ENCODE peak calls at places on chromosome 3, in six cellular contexts. U is sigmoid colon, G is K562, L is transverse colon, F is ovary, Q is tibial nerve. O is an unnamed sample.

GRCh38 chr3:184687363-184688049 is 24.4 kb downstream of the MAGEF1 start:
- DNase-seq in U (peak), G (no peak), L (no peak), F (no peak), Q (peak), O (no peak)

GRCh38 chr3:15500107-15500724 is 21.3 kb downstream of the COLQ start:
- DNase-seq in U (no peak), G (no peak), L (no peak), F (no peak), Q (no peak), O (no peak)

GRCh38 chr3:197444793-197445403 is 110.9 kb downstream of the BDH1 start:
- DNase-seq in U (peak), G (no peak), L (no peak), F (no peak), Q (no peak), O (no peak)

GRCh38 chr3:48397767-48398681 is 26.0 kb downstream of the FBXW12 start:
- DNase-seq in U (no peak), G (peak), L (no peak), F (peak), Q (no peak), O (no peak)

GRCh38 chr3:31227152-31227581 is 305.6 kb upstream of the STT3B start:
- DNase-seq in U (no peak), G (no peak), L (no peak), F (no peak), Q (no peak), O (no peak)

GRCh38 chr3:173630849-173631248 is 233.3 kb downstream of the NLGN1 start:
- DNase-seq in U (no peak), G (no peak), L (no peak), F (no peak), Q (no peak), O (no peak)

GRCh38 chr3:30353711-30354467 is 252.5 kb upstream of the TGFBR2 start:
- DNase-seq in U (no peak), G (no peak), L (peak), F (no peak), Q (no peak), O (no peak)

GRCh38 chr3:125142418-125142778 is 70.2 kb downstream of the SLC12A8 start:
- DNase-seq in U (no peak), G (no peak), L (no peak), F (no peak), Q (no peak), O (no peak)

GRCh38 chr3:86702381-86702958 is 288.5 kb downstream of the VGLL3 start:
- DNase-seq in U (no peak), G (peak), L (no peak), F (no peak), Q (no peak), O (no peak)

GRCh38 chr3:185460719-185461350 is 38.0 kb downstream of the TMEM41A start:
- DNase-seq in U (no peak), G (peak), L (no peak), F (no peak), Q (no peak), O (no peak)

GRCh38 chr3:141313091-141313683 is 55.1 kb upstream of the ZBTB38 start:
- DNase-seq in U (no peak), G (peak), L (no peak), F (no peak), Q (no peak), O (no peak)

GRCh38 chr3:59812778-59813558 is 763.1 kb upstream of the CFAP20DC start:
- DNase-seq in U (no peak), G (no peak), L (no peak), F (no peak), Q (no peak), O (no peak)

GRCh38 chr3:59809016-59809415 is 759.2 kb upstream of the CFAP20DC start:
- DNase-seq in U (no peak), G (no peak), L (no peak), F (no peak), Q (no peak), O (no peak)

GRCh38 chr3:59812188-59812587 is 762.4 kb upstream of the CFAP20DC start:
- DNase-seq in U (no peak), G (no peak), L (no peak), F (no peak), Q (no peak), O (no peak)

GRCh38 chr3:59808431-59808830 is 758.6 kb upstream of the CFAP20DC start:
- DNase-seq in U (no peak), G (no peak), L (no peak), F (no peak), Q (no peak), O (no peak)

GRCh38 chr3:59809750-59810444 is 760.1 kb upstream of the CFAP20DC start:
- DNase-seq in U (no peak), G (no peak), L (no peak), F (no peak), Q (peak), O (no peak)
- H3K4me3 ChIP-seq in U (no peak), G (no peak), L (no peak), F (no peak), Q (no peak), O (no peak)

DNA sequence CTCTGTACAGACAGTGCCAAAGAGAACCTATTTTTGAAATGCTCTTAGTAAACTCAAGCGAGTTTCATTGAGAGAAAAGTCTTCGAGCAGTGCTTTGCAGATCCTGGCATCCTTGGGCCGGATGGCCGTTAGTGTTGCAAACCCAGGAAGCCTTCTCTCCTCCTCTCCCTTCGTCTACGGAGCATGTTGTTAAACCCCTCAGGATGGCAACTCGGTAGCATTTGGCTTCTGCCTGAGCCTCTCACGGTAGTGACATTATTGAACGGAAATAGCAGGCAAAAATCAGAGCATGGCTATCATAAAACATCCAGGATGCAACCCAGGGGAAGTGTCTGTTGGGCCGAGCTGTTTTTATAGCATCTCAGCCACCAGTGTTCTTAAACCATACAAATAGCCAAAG is 6.7 kb upstream of the SEC13 start:
- DNase-seq in U (no peak), G (no peak), L (no peak), F (no peak), Q (no peak), O (no peak)
- H3K27ac ChIP-seq in U (no peak), G (no peak), L (no peak), F (no peak), Q (no peak), O (no peak)

DNA sequence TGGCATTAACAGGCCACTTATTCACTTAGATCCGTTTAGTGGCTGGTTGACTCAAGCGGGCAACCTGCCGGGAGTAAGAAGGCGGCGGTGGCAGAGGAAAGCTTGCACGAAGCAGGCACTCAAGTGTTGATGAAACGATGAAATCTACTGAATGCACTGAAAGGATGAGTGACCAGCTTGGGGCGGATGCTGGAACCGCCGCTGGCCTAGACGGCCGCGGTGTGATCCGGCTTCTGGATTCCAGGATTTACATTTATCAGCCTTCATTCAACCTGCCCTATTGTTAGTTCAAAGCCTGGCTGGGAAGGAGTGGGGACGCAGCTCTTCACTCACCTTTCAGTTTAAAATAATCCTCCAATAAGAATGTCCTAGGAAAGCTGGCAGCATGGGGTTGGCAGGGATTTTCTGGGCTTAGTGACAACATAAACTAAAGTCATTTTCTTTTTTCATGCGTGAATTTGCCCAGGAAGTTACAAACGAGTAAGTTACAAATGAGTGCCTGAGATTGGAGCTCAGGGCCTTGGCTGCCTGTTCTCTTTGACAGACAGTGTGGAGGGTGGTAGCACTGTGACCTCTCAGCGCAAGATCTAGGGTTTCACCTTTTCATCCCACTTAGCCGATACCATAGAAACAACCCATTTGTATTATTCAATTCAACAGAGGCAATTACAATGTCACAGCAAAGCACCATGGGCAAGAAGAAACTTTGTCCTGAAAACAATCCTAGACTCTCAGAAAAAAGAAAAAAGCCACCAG is 1.1 kb upstream of the PLCH1 start:
- DNase-seq in U (no peak), G (peak), L (peak), F (no peak), Q (no peak), O (peak)
- TF ChIP-seq EP300 in U (no peak), G (no peak), L (no peak), F (no peak), Q (no peak), O (no peak)

GRCh38 chr3:43691120-43692002 is 623 bp downstream of the ABHD5 start:
- DNase-seq in U (peak), G (peak), L (peak), F (peak), Q (peak), O (peak)

GRCh38 chr3:43692085-43692484 is 1.3 kb downstream of the ABHD5 start:
- DNase-seq in U (no peak), G (no peak), L (no peak), F (no peak), Q (no peak), O (no peak)

GRCh38 chr3:43695443-43695842 is 4.7 kb downstream of the ABHD5 start:
- DNase-seq in U (no peak), G (no peak), L (no peak), F (no peak), Q (no peak), O (no peak)

GRCh38 chr3:43692971-43693370 is 2.2 kb downstream of the ABHD5 start:
- DNase-seq in U (no peak), G (no peak), L (no peak), F (no peak), Q (no peak), O (no peak)

GRCh38 chr3:43693594-43693993 is 2.9 kb downstream of the ABHD5 start:
- DNase-seq in U (no peak), G (no peak), L (no peak), F (no peak), Q (no peak), O (no peak)
- H3K4me3 ChIP-seq in U (no peak), G (peak), L (no peak), F (no peak), Q (no peak), O (no peak)

DNA sequence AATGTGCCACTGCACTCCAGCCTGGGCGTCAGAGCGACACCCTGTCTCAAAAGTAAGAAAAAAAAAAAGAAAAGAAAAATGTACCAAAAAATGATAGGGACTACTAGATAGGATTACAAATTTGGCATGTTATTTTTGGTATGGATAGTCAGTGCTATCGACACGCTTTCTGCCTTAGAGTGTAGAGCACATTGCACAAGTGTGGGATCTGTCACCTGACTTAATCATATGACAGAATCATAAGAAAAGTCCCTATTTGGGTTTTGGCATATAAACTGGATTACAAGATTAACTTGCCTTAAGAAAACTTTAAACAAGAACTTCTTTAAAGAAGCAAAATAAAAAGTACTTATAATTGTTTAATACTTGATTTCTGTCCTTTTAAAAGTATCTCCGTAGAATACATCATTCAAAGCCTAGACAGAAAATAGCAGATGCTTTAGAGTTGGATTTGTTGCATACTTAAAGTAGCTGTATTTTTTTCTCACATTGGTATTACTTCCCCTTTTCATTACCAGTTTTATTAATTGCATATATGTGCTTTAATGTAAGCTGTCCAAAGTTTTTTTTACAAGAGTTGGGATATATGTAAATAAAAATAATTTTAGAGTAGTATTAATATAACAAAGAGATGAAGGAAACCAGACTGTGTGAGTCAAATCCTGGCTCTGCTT is 7.8 kb downstream of the ATP6V1A start:
- DNase-seq in U (no peak), G (no peak), L (no peak), F (no peak), Q (peak), O (no peak)
- H3K27ac ChIP-seq in U (no peak), G (no peak), L (peak), F (no peak), Q (no peak), O (no peak)

GRCh38 chr3:120348981-120349818 is at the start of gene LRRC58:
- DNase-seq in U (peak), G (peak), L (peak), F (peak), Q (peak), O (peak)
- TF ChIP-seq EP300 in U (peak), G (no peak), L (no peak), F (no peak), Q (peak), O (no peak)

GRCh38 chr3:45145681-45146614 is at the start of gene CDCP1:
- DNase-seq in U (no peak), G (peak), L (peak), F (no peak), Q (no peak), O (peak)
- H3K4me3 ChIP-seq in U (peak), G (peak), L (peak), F (peak), Q (peak), O (peak)

DNA sequence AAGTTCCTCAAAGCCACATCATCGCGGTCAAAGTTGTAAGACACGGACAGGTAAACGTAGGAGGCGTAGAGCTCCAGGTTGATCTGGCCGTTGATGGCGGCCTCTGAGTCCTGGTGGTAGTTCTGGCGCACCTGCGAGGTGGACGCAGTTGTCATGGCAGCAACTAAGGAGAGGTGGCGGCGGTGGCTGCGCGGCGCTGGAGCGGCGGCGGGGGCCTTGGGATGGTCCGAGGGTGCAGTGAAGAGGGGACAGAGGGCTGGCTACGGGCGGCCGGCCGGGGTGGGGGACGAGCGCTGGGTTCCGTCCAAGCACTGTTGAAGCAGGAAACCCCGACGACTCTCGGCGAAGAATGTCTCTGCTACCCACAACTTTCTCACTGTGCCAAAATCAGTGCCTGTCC is 38.9 kb downstream of the RAB7A start:
- DNase-seq in U (no peak), G (no peak), L (no peak), F (no peak), Q (no peak), O (no peak)
- H3K27ac ChIP-seq in U (no peak), G (no peak), L (no peak), F (no peak), Q (no peak), O (no peak)

GRCh38 chr3:71593106-71593505 is 9.6 kb upstream of the FOXP1 start:
- DNase-seq in U (no peak), G (no peak), L (no peak), F (no peak), Q (no peak), O (no peak)
- TF ChIP-seq EP300 in U (no peak), G (no peak), L (no peak), F (no peak), Q (no peak), O (no peak)

GRCh38 chr3:150414989-150415388 is 6.9 kb downstream of the TSC22D2 start:
- DNase-seq in U (no peak), G (no peak), L (no peak), F (no peak), Q (no peak), O (no peak)

GRCh38 chr3:150412599-150413069 is 4.5 kb downstream of the TSC22D2 start:
- DNase-seq in U (no peak), G (no peak), L (no peak), F (no peak), Q (no peak), O (no peak)

GRCh38 chr3:150411106-150411460 is 3.0 kb downstream of the TSC22D2 start:
- DNase-seq in U (no peak), G (no peak), L (no peak), F (no peak), Q (no peak), O (no peak)

GRCh38 chr3:150411971-150412370 is 3.9 kb downstream of the TSC22D2 start:
- DNase-seq in U (no peak), G (no peak), L (no peak), F (no peak), Q (no peak), O (no peak)

DNA sequence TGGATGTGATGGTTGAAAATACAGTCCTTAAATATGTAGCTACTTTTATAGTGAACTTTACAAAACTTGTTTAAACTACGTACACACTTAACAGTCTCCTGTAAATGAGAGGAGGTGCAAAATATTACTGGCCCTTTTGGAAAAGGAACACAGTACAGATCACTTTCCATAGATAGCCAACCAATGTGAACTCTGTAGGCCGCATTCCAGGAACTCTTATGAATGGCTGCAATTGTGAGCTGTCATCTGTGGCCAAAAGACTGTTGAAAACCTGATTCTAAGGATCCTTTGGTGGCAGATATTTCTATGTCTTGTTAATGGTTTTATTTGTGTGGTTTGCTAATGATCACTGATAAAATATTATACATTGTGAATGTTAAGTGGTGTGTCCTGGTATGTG is 6.2 kb downstream of the TSC22D2 start:
- DNase-seq in U (no peak), G (no peak), L (no peak), F (no peak), Q (no peak), O (no peak)
- H3K4me3 ChIP-seq in U (peak), G (peak), L (no peak), F (peak), Q (no peak), O (peak)